ENCODE peak calls at places on chromosomes 3 and 15, in six cellular contexts. M is K562, A is HepG2, X is SK-N-SH, D is GM12878, H is H1. G is an unnamed sample.

GRCh38 chr15:40232625-40233070 is 6.2 kb upstream of the PAK6 start:
- DNase-seq in M (no peak), A (no peak), X (no peak), D (no peak), H (no peak), G (no peak)

GRCh38 chr15:39460748-39461147 is 120.1 kb upstream of the THBS1 start:
- DNase-seq in M (no peak), A (no peak), X (no peak), D (no peak), H (no peak), G (no peak)

GRCh38 chr3:94965867-94966471 is 903.1 kb downstream of the NSUN3 start:
- DNase-seq in M (no peak), A (no peak), X (no peak), D (no peak), H (no peak), G (no peak)

GRCh38 chr3:125594581-125595011 is 701 bp downstream of the OSBPL11 start:
- DNase-seq in M (no peak), A (no peak), X (peak), D (no peak), H (no peak), G (peak)

GRCh38 chr3:63304421-63304820 is 26.3 kb downstream of the SYNPR start:
- DNase-seq in M (no peak), A (no peak), X (no peak), D (no peak), H (no peak), G (no peak)

GRCh38 chr15:56813995-56814394 is 80.7 kb upstream of the ZNF280D start:
- DNase-seq in M (no peak), A (no peak), X (no peak), D (no peak), H (no peak), G (no peak)

GRCh38 chr15:98347866-98348265 is 300.5 kb upstream of the IGF1R start:
- DNase-seq in M (no peak), A (no peak), X (no peak), D (no peak), H (no peak), G (no peak)

GRCh38 chr15:40489274-40490175 is 18.7 kb downstream of the CHST14 start:
- DNase-seq in M (no peak), A (no peak), X (no peak), D (no peak), H (no peak), G (no peak)

GRCh38 chr15:25710184-25710583 is 152.9 kb downstream of the ATP10A start:
- DNase-seq in M (peak), A (peak), X (peak), D (no peak), H (peak), G (peak)

GRCh38 chr3:171044828-171045793 is 18.6 kb upstream of the SLC2A2 start:
- DNase-seq in M (no peak), A (peak), X (no peak), D (no peak), H (no peak), G (peak)

GRCh38 chr3:138297059-138297607 is 32.5 kb downstream of the NME9 start:
- DNase-seq in M (no peak), A (no peak), X (no peak), D (no peak), H (no peak), G (no peak)

GRCh38 chr3:157423337-157423736 is 13.3 kb upstream of the PTX3 start:
- DNase-seq in M (no peak), A (no peak), X (no peak), D (no peak), H (no peak), G (no peak)

GRCh38 chr3:133038731-133039398 is 674 bp downstream of the TMEM108 start:
- DNase-seq in M (peak), A (no peak), X (peak), D (no peak), H (no peak), G (no peak)

GRCh38 chr3:64268926-64269325 is 43.7 kb upstream of the PRICKLE2 start:
- DNase-seq in M (no peak), A (no peak), X (no peak), D (no peak), H (no peak), G (no peak)

GRCh38 chr3:186361612-186362408 is at the start of gene DGKG:
- DNase-seq in M (no peak), A (no peak), X (peak), D (no peak), H (no peak), G (peak)

GRCh38 chr3:140186421-140186920 is 251.5 kb downstream of the CLSTN2 start:
- DNase-seq in M (no peak), A (no peak), X (peak), D (no peak), H (no peak), G (no peak)

GRCh38 chr15:71386448-71387236 is 271.4 kb downstream of the THSD4 start:
- DNase-seq in M (no peak), A (no peak), X (peak), D (no peak), H (no peak), G (no peak)

GRCh38 chr15:75050283-75050682 is 26.9 kb downstream of the PPCDC start:
- DNase-seq in M (no peak), A (no peak), X (no peak), D (no peak), H (no peak), G (no peak)

GRCh38 chr3:124207077-124207476 is 215.2 kb upstream of the ROPN1 start:
- DNase-seq in M (no peak), A (no peak), X (no peak), D (no peak), H (no peak), G (no peak)

GRCh38 chr15:58555168-58556027 is 123.6 kb downstream of the LIPC start:
- DNase-seq in M (peak), A (no peak), X (no peak), D (no peak), H (no peak), G (no peak)

GRCh38 chr15:57324944-57325679 is 51.2 kb upstream of the CGNL1 start:
- DNase-seq in M (no peak), A (no peak), X (no peak), D (no peak), H (no peak), G (no peak)

DNA sequence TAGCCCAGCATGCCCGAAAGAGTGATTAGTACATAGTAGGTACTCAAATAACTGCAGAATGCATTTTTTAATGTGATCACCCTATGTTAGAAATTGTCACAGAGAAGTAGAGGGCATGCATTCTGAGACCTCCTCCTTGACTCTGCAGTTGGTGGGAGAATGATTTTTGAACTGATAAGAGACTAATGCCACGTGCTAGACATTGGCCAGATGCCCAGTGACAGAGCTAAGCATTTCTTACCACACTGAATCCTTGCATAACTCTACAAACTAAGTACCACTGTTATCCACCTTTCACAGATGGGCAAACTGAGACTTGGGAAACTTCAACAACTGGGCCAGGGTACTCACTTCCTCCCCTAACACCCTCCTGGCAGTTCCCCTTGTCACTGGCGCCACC is 33.5 kb upstream of the SPATA12 start:
- DNase-seq in M (no peak), A (no peak), X (no peak), D (no peak), H (no peak), G (peak)
- TF ChIP-seq CHD2 in M (no peak), A (no peak), X (no peak), D (no peak), H (no peak), G (no peak)

DNA sequence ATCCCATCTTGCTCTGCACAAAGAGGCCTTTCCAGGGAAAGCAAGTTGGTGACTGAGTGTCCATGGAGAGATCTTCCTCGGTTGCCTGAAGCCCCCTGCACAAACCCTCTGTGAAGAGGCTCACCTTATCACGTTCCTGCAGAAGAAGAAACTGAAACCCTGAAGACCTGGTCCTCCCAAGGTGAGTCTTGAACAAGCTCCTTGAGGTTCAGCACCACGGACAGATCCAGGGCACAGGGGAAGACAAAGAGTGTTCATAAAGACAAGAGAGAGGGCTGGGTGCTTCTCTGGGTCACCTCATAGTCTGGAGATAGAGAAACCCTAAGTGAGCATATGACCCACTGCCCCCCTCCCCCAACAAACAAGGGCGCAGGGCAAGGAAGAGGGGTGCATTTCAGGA is 21.7 kb upstream of the TBC1D21 start:
- DNase-seq in M (peak), A (peak), X (no peak), D (no peak), H (peak), G (no peak)
- TF ChIP-seq USF2 in M (no peak), A (no peak), X (no peak), D (no peak), H (no peak), G (no peak)

DNA sequence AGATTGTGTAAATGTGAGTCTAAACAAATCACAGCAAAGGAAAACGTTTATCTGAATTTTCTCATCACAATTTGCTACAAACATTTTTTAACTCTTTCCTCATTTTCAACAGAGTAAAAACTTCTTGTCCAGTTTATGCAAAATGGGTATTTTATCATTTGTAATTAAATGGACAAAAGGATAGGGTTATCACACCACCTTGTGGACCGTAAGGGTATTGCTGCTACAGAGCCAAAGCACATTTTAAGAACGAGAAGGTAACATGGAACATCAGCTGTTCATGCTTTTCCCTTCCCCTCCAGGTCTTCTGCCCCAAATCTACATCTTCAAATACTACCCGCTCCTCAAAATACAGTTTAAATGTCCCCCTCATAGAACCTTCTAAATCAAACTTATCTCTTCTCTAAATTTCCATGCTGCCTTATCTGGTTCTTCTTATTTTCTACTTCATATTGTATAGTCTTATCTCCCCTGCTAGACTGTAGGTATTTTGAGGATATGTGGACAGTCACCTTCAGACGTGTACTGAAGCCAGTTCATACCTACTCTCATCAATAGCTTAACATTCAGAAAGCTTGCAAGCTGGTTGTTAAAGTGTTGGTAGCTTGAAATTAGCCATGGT is 12.8 kb upstream of the SETMAR start:
- DNase-seq in M (peak), A (peak), X (peak), D (no peak), H (no peak), G (peak)
- TF ChIP-seq CHD2 in M (no peak), A (no peak), X (no peak), D (no peak), H (no peak), G (no peak)

DNA sequence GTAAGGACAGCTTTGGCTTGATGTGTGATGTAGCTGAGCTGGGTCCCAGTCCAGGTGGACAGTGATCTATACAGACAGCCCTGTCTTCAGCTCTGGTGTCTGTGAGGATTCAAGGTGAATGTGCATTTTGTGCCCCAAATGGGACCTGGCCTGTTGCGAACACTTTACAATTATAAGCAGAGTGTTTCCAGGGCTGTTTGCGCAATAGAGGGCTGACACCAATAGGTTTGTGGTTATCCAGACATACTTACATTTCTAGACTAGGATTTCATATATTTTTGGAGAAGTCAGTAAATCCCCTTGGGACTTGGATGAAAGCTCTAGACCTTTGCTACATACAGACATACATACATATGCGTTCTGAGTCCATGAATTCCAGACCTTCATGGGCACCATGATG is 4.3 kb upstream of the TATDN2 start:
- DNase-seq in M (no peak), A (no peak), X (no peak), D (no peak), H (no peak), G (no peak)
- TF ChIP-seq USF2 in M (no peak), A (no peak), X (no peak), D (no peak), H (no peak), G (no peak)

DNA sequence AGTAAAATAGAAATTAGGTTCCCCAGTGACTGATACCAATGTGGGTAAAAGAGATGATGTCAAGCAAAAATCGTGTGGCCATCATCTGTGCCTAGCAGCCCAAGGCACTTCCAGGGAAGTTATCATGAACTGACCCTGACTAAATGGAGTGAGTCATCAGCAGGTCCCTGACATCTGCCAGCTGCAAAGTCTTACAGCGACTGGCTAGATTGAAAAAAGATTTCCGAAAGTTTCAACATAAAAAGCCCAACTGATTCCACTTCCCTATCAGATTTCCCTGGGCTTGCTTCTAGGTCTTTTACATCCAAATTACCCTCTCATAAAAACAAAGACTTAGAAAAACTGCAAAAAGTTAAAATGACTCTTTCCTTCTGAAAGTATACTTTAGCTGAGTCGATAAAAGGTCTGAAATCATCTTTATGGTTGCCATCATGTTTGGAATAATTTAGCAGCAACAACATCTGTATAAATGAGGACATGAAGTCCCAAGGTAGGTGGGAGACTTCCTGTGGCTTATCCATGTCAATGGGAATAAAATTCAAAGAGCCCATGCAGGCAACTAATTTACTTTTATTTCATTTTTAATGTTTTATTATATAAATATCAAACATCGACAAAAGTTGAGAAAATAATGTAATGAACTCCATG is 342.8 kb downstream of the ERC2 start:
- DNase-seq in M (no peak), A (no peak), X (peak), D (no peak), H (no peak), G (peak)
- TF ChIP-seq CHD2 in M (no peak), A (no peak), X (peak), D (no peak), H (no peak), G (no peak)

GRCh38 chr15:81939604-81940440 is 106.0 kb downstream of the MEX3B start:
- DNase-seq in M (peak), A (peak), X (peak), D (no peak), H (peak), G (peak)
- TF ChIP-seq USF2 in M (no peak), A (no peak), X (no peak), D (no peak), H (no peak), G (no peak)

GRCh38 chr15:82846621-82847020 is 37.2 kb downstream of the WHAMM start:
- DNase-seq in M (peak), A (no peak), X (no peak), D (no peak), H (no peak), G (no peak)
- TF ChIP-seq CHD2 in M (no peak), A (no peak), X (no peak), D (no peak), H (no peak), G (no peak)

DNA sequence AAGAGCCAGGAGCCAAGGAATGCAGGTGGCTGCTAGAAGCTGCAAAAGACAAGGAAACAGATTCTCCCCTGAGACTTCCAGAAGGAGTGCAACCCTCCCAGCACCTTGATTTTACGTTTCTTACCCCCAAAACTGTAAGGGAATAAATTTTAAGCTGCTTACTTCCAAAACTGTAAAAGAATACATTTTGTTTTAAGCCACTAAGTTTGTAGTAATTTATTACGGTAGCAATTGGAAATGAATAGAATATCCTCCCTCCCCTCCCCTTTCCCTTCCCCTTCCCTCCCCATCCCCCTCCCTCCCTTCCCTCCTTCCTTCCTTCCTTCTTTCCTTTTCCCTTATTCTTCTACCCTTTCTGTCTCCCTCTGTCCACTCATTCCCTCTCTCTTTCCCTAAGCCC is 203.7 kb upstream of the CFAP20DC start:
- DNase-seq in M (no peak), A (no peak), X (no peak), D (no peak), H (no peak), G (no peak)
- TF ChIP-seq USF2 in M (no peak), A (no peak), X (no peak), D (no peak), H (no peak), G (no peak)

G was measured in A549.